ENCODE peak calls at places on chromosomes 11 and 22, in four cellular contexts. G is fibroblast of the conjunctiva; X is T-helper 2 cell; I is stimulated activated CD4-positive, alpha-beta T cell treated with anti-CD3 and anti-CD28 coated beads, Interleukin-2, amount 100 ng/mL, for 48 hours. N is an unnamed sample.
A peak's percentile ranks its signal among the peaks of the same experiment; 100 is the strongest.

GRCh38 chr22:46162285-46162684 is 12.0 kb downstream of the PPARA start:
- DNase-seq in G (no peak), X (no peak), I (no peak), N (no peak)

GRCh38 chr11:18394928-18395734 is 768 bp downstream of the LDHA start:
- DNase-seq in G (no peak), I (no peak), X (no peak), N (no peak)

GRCh38 chr11:29780756-29781155 is 236.1 kb downstream of the KCNA4 start:
- DNase-seq in I (no peak), X (no peak), G (no peak), N (no peak)

GRCh38 chr22:31144223-31144622 is 3.9 kb upstream of the PLA2G3 start:
- DNase-seq in X (no peak), G (no peak), I (no peak), N (no peak)

GRCh38 chr11:1158681-1159525 is 1.1 kb downstream of the MUC5AC start:
- DNase-seq in G (no peak), I (no peak), X (no peak), N (no peak)

GRCh38 chr11:111059726-111060125 is 185.8 kb upstream of the POU2AF2 start:
- DNase-seq in I (no peak), X (no peak), G (no peak), N (no peak)

GRCh38 chr22:32281092-32281491 is 25.9 kb upstream of the SLC5A4 start:
- DNase-seq in X (no peak), G (no peak), I (no peak), N (no peak)

GRCh38 chr11:76604652-76605241 is 65.8 kb downstream of the LRRC32 start:
- DNase-seq in I (no peak), X (no peak), G (peak; percentile 55), N (no peak)

GRCh38 chr11:122954455-122954854 is 27.2 kb downstream of the BSX start:
- DNase-seq in X (no peak), I (no peak), G (no peak), N (no peak)

GRCh38 chr11:100592619-100593309 is 94.3 kb upstream of the ARHGAP42 start:
- DNase-seq in X (no peak), G (no peak), I (no peak), N (no peak)

GRCh38 chr11:6650980-6651379 is 4.6 kb downstream of the DCHS1 start:
- DNase-seq in G (no peak), X (no peak), I (no peak), N (no peak)

GRCh38 chr11:29712616-29713015 is 304.2 kb downstream of the KCNA4 start:
- DNase-seq in I (no peak), X (no peak), G (no peak), N (no peak)

GRCh38 chr11:17354070-17354924 is 2.7 kb downstream of the NCR3LG1 start:
- DNase-seq in G (peak; percentile 63), I (peak; percentile 72), X (no peak), N (no peak)

GRCh38 chr22:46959369-46959768 is 196.9 kb downstream of the TBC1D22A start:
- DNase-seq in X (no peak), G (no peak), I (no peak), N (no peak)

GRCh38 chr11:115717215-115717584 is 213.0 kb upstream of the CADM1 start:
- DNase-seq in I (no peak), G (no peak), X (no peak), N (no peak)

GRCh38 chr11:62981743-62982142 is 3.0 kb downstream of the SLC22A6 start:
- DNase-seq in X (no peak), G (no peak), I (no peak), N (no peak)

GRCh38 chr11:24239016-24239720 is 257.7 kb upstream of the LUZP2 start:
- DNase-seq in X (no peak), G (peak; percentile 56), I (no peak), N (no peak)

GRCh38 chr11:872799-873198 is 30.1 kb downstream of the TSPAN4 start:
- DNase-seq in I (no peak), X (no peak), G (no peak), N (no peak)

N was measured in brain pericyte.